ENCODE peak calls at places on chromosomes 11 and 22, in ten cellular contexts. R, Z, L, T, N, S, B, C, W and U are unnamed samples.

GRCh38 chr22:44047891-44048301 is 23.8 kb downstream of the PARVB start:
- DNase-seq in R (no peak), Z (no peak), L (no peak), T (peak; percentile 5), N (no peak), S (no peak), B (no peak), C (no peak), W (no peak), U (no peak)

GRCh38 chr11:123069878-123070821 is 8.2 kb upstream of the HSPA8 start:
- DNase-seq in R (no peak), Z (no peak), L (no peak), T (no peak), N (no peak), S (no peak), B (no peak), C (no peak), W (no peak), U (no peak)

GRCh38 chr22:30947821-30948454 is 20.6 kb downstream of the MORC2 start:
- DNase-seq in R (peak; percentile 14), Z (no peak), L (peak; percentile 78), T (no peak), N (peak; percentile 20), S (peak; percentile 36), B (no peak), C (no peak), W (peak; percentile 47), U (no peak)

GRCh38 chr11:8597182-8597581 is 3.2 kb upstream of the STK33 start:
- DNase-seq in R (no peak), Z (no peak), L (peak; percentile 90), T (peak; percentile 57), N (no peak), S (peak; percentile 79), B (no peak), C (no peak), W (peak; percentile 37), U (no peak)

GRCh38 chr11:124717421-124717785 is 22.3 kb upstream of the NRGN start:
- DNase-seq in R (no peak), Z (no peak), L (peak; percentile 55), T (no peak), N (no peak), S (peak; percentile 36), B (no peak), C (no peak), W (peak; percentile 11), U (no peak)

GRCh38 chr11:12815150-12815523 is 140.9 kb downstream of the TEAD1 start:
- DNase-seq in R (no peak), Z (no peak), L (no peak), T (no peak), N (no peak), S (no peak), B (no peak), C (no peak), W (no peak), U (no peak)

GRCh38 chr11:132643239-132643638 is 889.1 kb downstream of the OPCML start:
- DNase-seq in R (peak; percentile 79), Z (no peak), L (no peak), T (no peak), N (no peak), S (no peak), B (no peak), C (no peak), W (no peak), U (no peak)

GRCh38 chr11:30196400-30197206 is 34.2 kb upstream of the FSHB start:
- DNase-seq in R (no peak), Z (peak; percentile 42), L (peak; percentile 68), T (no peak), N (peak; percentile 48), S (peak; percentile 20), B (peak; percentile 71), C (peak; percentile 80), W (peak; percentile 49), U (peak; percentile 21)

GRCh38 chr11:78416285-78417174 is 1.1 kb downstream of the GAB2 start:
- DNase-seq in R (peak; percentile 97), Z (peak; percentile 89), L (peak; percentile 91), T (peak; percentile 81), N (peak; percentile 88), S (peak; percentile 80), B (peak; percentile 95), C (peak; percentile 81), W (peak; percentile 90), U (peak; percentile 88)

GRCh38 chr11:43515090-43515489 is 156.4 kb downstream of the TTC17 start:
- DNase-seq in R (no peak), Z (no peak), L (peak; percentile 7), T (no peak), N (no peak), S (no peak), B (no peak), C (no peak), W (no peak), U (no peak)

GRCh38 chr22:37329239-37330140 is 47.2 kb downstream of the CYTH4 start:
- DNase-seq in R (no peak), Z (no peak), L (no peak), T (peak; percentile 84), N (no peak), S (peak; percentile 62), B (no peak), C (no peak), W (peak; percentile 75), U (no peak)

GRCh38 chr11:119055901-119056300 is 1.1 kb downstream of the HYOU1 start:
- DNase-seq in R (no peak), Z (no peak), L (peak; percentile 25), T (peak; percentile 47), N (no peak), S (peak; percentile 30), B (no peak), C (no peak), W (peak; percentile 52), U (no peak)

GRCh38 chr22:25748704-25749103 is 6.7 kb downstream of the MYO18B start:
- DNase-seq in R (no peak), Z (no peak), L (no peak), T (no peak), N (no peak), S (no peak), B (no peak), C (peak; percentile 55), W (no peak), U (no peak)

GRCh38 chr22:46072981-46073682 is 77.2 kb upstream of the PPARA start:
- DNase-seq in R (no peak), Z (no peak), L (no peak), T (no peak), N (no peak), S (peak; percentile 8), B (peak; percentile 27), C (peak; percentile 22), W (no peak), U (no peak)

GRCh38 chr11:86220654-86221053 is 23.9 kb upstream of the EED start:
- DNase-seq in R (no peak), Z (no peak), L (no peak), T (no peak), N (no peak), S (no peak), B (no peak), C (no peak), W (no peak), U (no peak)

GRCh38 chr11:45414082-45414481 is 127.9 kb upstream of the SYT13 start:
- DNase-seq in R (no peak), Z (no peak), L (no peak), T (no peak), N (no peak), S (no peak), B (no peak), C (no peak), W (no peak), U (no peak)

GRCh38 chr11:6319001-6319878 is 1.1 kb downstream of the CAVIN3 start:
- DNase-seq in R (no peak), Z (peak; percentile 81), L (peak; percentile 63), T (no peak), N (peak; percentile 59), S (peak; percentile 45), B (peak; percentile 85), C (peak; percentile 40), W (no peak), U (peak; percentile 54)

GRCh38 chr11:69640995-69641581 is at the start of gene CCND1:
- DNase-seq in R (no peak), Z (peak; percentile 81), L (peak; percentile 91), T (peak; percentile 83), N (peak; percentile 85), S (peak; percentile 91), B (peak; percentile 83), C (peak; percentile 75), W (peak; percentile 95), U (no peak)

GRCh38 chr11:87628161-87628560 is 547.1 kb downstream of the RAB38 start:
- DNase-seq in R (no peak), Z (no peak), L (no peak), T (no peak), N (no peak), S (no peak), B (no peak), C (no peak), W (no peak), U (no peak)

GRCh38 chr11:120431633-120432032 is 79.9 kb upstream of the GRIK4 start:
- DNase-seq in R (no peak), Z (no peak), L (peak; percentile 60), T (no peak), N (no peak), S (peak; percentile 73), B (no peak), C (no peak), W (peak; percentile 48), U (no peak)
- TF ChIP-seq CTCF in R (peak; percentile 52), Z (peak; percentile 40), L (peak; percentile 43), T (no peak), N (peak; percentile 19), S (peak; percentile 44), B (no peak), C (no peak), W (peak; percentile 52), U (peak; percentile 40)

GRCh38 chr11:126310229-126310991 is 6.5 kb downstream of the DCPS start:
- DNase-seq in R (peak; percentile 95), Z (peak; percentile 78), L (peak; percentile 85), T (peak; percentile 65), N (peak; percentile 79), S (peak; percentile 58), B (peak; percentile 84), C (peak; percentile 74), W (peak; percentile 87), U (peak; percentile 74)
- H3K27ac ChIP-seq in R (peak overlapping the region; percentile 8), Z (peak overlapping the region; percentile 7), L (no peak overlapping the region), T (no peak overlapping the region), N (peak overlapping the region; percentile 3), S (no peak overlapping the region), B (no peak overlapping the region), C (no peak overlapping the region), W (peak overlapping the region; percentile 23), U (no peak overlapping the region)

GRCh38 chr11:1553808-1554594 is 18.1 kb downstream of the DUSP8 start:
- DNase-seq in R (no peak), Z (peak; percentile 22), L (no peak), T (peak; percentile 69), N (no peak), S (no peak), B (peak; percentile 82), C (peak; percentile 94), W (peak; percentile 73), U (no peak)
- TF ChIP-seq CTCF in R (no peak), Z (no peak), L (no peak), T (peak; percentile 37), N (no peak), S (no peak), B (no peak), C (peak; percentile 68), W (peak; percentile 47), U (no peak)

DNA sequence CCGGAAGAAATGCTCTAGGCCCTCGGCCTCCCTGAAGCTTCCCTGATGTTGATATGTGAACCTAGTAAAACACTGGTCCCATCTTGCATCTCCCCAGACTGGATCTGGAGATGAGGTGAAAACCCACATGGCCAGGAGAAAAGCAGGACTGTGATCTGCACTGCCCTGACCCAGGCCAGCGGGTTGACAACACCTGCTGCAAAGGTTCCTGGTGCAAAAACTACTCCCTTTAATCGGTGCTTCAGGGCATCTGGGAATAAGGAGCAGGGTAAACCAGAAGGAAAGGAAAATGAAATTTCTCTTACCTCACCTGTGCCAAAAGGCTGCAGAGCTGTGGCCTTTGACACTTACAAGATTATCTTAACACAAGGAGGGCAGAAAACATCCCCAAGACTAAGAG is 30.6 kb downstream of the PACSIN2 start:
- DNase-seq in R (no peak), Z (no peak), L (no peak), T (no peak), N (no peak), S (no peak), B (no peak), C (no peak), W (no peak), U (no peak)
- H3K27ac ChIP-seq in R (no peak overlapping the region), Z (no peak overlapping the region), L (no peak overlapping the region), T (peak overlapping the region; percentile 13), N (no peak overlapping the region), S (no peak overlapping the region), B (no peak overlapping the region), C (no peak overlapping the region), W (no peak overlapping the region), U (no peak overlapping the region)